ENCODE peak calls at places on chromosomes 5 and 9, in six cellular contexts. One of them, this sample, is unnamed. For H4K20me1 and H3K27me3, the result is how much of the 10 kb centered on the place peaks cover.

GRCh38 chr9:124339603-124340146 is 75.6 kb downstream of the PSMB7 start:
- DNase-seq in mammary epithelial cell: no peak
- DNase-seq in HepG2: no peak
- DNase-seq in neural progenitor cell: peak
- DNase-seq in PC-3: no peak
- DNase-seq in IMR-90: no peak
- DNase-seq in this sample: no peak

GRCh38 chr9:92535940-92536850 is at the start of gene ECM2:
- DNase-seq in mammary epithelial cell: no peak
- DNase-seq in HepG2: no peak
- DNase-seq in neural progenitor cell: no peak
- DNase-seq in PC-3: no peak
- DNase-seq in IMR-90: peak
- DNase-seq in this sample: peak

GRCh38 chr5:36944607-36945225 is 68.1 kb downstream of the NIPBL start:
- DNase-seq in mammary epithelial cell: peak
- DNase-seq in HepG2: peak
- DNase-seq in neural progenitor cell: peak
- DNase-seq in PC-3: peak
- DNase-seq in IMR-90: peak
- DNase-seq in this sample: peak

GRCh38 chr9:90169490-90169889 is 473.1 kb downstream of the DIRAS2 start:
- DNase-seq in mammary epithelial cell: no peak
- DNase-seq in HepG2: peak
- DNase-seq in neural progenitor cell: no peak
- DNase-seq in PC-3: no peak
- DNase-seq in IMR-90: no peak
- DNase-seq in this sample: no peak

GRCh38 chr5:24642022-24642421 is 2.8 kb downstream of the CDH10 start:
- DNase-seq in mammary epithelial cell: peak
- DNase-seq in HepG2: peak
- DNase-seq in neural progenitor cell: peak
- DNase-seq in PC-3: peak
- DNase-seq in IMR-90: peak
- DNase-seq in this sample: peak

GRCh38 chr5:2714026-2714425 is 37.5 kb downstream of the IRX2 start:
- DNase-seq in mammary epithelial cell: no peak
- DNase-seq in HepG2: no peak
- DNase-seq in neural progenitor cell: no peak
- DNase-seq in PC-3: no peak
- DNase-seq in IMR-90: no peak
- DNase-seq in this sample: no peak

GRCh38 chr9:120845255-120845654 is 2.5 kb upstream of the PSMD5 start:
- DNase-seq in mammary epithelial cell: no peak
- DNase-seq in HepG2: no peak
- DNase-seq in neural progenitor cell: no peak
- DNase-seq in PC-3: no peak
- DNase-seq in IMR-90: peak
- DNase-seq in this sample: peak

GRCh38 chr5:135225856-135226560 is 173.0 kb downstream of the MACROH2A1 start:
- DNase-seq in mammary epithelial cell: no peak
- DNase-seq in HepG2: no peak
- DNase-seq in neural progenitor cell: no peak
- DNase-seq in PC-3: no peak
- DNase-seq in IMR-90: no peak
- DNase-seq in this sample: no peak

GRCh38 chr5:52811067-52811749 is 23.5 kb downstream of the ITGA1 start:
- DNase-seq in mammary epithelial cell: peak
- DNase-seq in HepG2: no peak
- DNase-seq in neural progenitor cell: no peak
- DNase-seq in PC-3: peak
- DNase-seq in IMR-90: peak
- DNase-seq in this sample: peak

GRCh38 chr9:37030591-37030939 is 3.5 kb downstream of the PAX5 start:
- DNase-seq in mammary epithelial cell: no peak
- DNase-seq in HepG2: no peak
- DNase-seq in neural progenitor cell: peak
- DNase-seq in PC-3: no peak
- DNase-seq in IMR-90: no peak
- DNase-seq in this sample: no peak

GRCh38 chr5:134125195-134126015 is 10.9 kb downstream of the TCF7 start:
- DNase-seq in mammary epithelial cell: peak
- DNase-seq in HepG2: no peak
- DNase-seq in neural progenitor cell: no peak
- DNase-seq in PC-3: peak
- DNase-seq in IMR-90: peak
- DNase-seq in this sample: peak

GRCh38 chr5:17012289-17012688 is 76.2 kb upstream of the MYO10 start:
- DNase-seq in mammary epithelial cell: peak
- DNase-seq in HepG2: no peak
- DNase-seq in neural progenitor cell: no peak
- DNase-seq in PC-3: peak
- DNase-seq in IMR-90: peak
- DNase-seq in this sample: peak

GRCh38 chr5:26572486-26572885 is 465.9 kb downstream of the CDH9 start:
- DNase-seq in mammary epithelial cell: no peak
- DNase-seq in HepG2: no peak
- DNase-seq in neural progenitor cell: no peak
- DNase-seq in PC-3: peak
- DNase-seq in IMR-90: no peak
- DNase-seq in this sample: no peak

GRCh38 chr5:171842006-171842776 is 56.6 kb downstream of the SMIM23 start:
- DNase-seq in mammary epithelial cell: no peak
- DNase-seq in HepG2: no peak
- DNase-seq in neural progenitor cell: no peak
- DNase-seq in PC-3: no peak
- DNase-seq in IMR-90: no peak
- DNase-seq in this sample: no peak

GRCh38 chr5:149995385-149996085 is 4.9 kb downstream of the TIGD6 start:
- DNase-seq in mammary epithelial cell: no peak
- DNase-seq in HepG2: no peak
- DNase-seq in neural progenitor cell: no peak
- DNase-seq in PC-3: no peak
- DNase-seq in IMR-90: no peak
- DNase-seq in this sample: no peak
- H4K20me1 ChIP-seq in mammary epithelial cell: under half
- H4K20me1 ChIP-seq in HepG2: under half
- H4K20me1 ChIP-seq in neural progenitor cell: under half
- H4K20me1 ChIP-seq in PC-3: under half
- H4K20me1 ChIP-seq in IMR-90: under half
- H4K20me1 ChIP-seq in this sample: under half

DNA sequence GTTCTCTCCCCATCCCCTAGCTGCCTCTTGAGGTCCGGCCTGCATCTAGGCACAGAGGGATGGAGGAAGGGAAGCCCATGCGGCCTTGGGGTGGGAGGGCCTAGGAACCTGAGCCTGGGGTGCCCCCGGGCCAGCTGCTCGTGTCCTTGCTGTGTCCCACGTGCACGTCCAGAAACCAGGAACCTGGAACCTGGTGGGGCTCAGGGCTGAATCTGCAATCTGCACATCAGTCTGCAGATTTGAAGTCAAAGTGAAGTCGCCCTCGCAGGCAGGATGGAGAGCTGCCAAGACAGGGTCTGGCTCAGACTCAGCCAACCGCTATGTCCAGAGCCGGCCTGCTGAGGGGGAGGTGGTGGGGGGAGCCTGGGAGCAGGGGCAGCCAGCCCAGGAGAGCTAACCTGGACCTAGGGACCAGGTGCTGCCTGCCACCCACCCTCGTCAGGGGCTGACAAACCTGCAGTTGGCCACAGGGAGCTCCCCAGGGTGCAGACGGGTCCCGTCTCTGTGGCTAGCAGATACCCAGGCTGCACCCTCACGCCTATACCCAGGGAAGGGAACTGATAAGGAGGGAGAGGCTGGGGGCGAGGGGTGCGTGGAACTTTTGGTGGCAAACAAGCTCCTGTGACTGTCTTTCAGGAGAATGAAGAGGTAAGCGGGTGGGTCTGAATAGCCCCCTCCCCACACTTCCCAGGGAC is 103.5 kb upstream of the SIMC1 start:
- DNase-seq in mammary epithelial cell: no peak
- DNase-seq in HepG2: no peak
- DNase-seq in neural progenitor cell: no peak
- DNase-seq in PC-3: no peak
- DNase-seq in IMR-90: no peak
- DNase-seq in this sample: no peak
- H3K27me3 ChIP-seq in mammary epithelial cell: under half
- H3K27me3 ChIP-seq in HepG2: under half
- H3K27me3 ChIP-seq in neural progenitor cell: under half
- H3K27me3 ChIP-seq in PC-3: under half
- H3K27me3 ChIP-seq in IMR-90: under half
- H3K27me3 ChIP-seq in this sample: under half

GRCh38 chr9:35731415-35732184 is 395 bp downstream of the TLN1 start:
- DNase-seq in mammary epithelial cell: no peak
- DNase-seq in HepG2: peak
- DNase-seq in neural progenitor cell: no peak
- DNase-seq in PC-3: no peak
- DNase-seq in IMR-90: no peak
- DNase-seq in this sample: peak
- H4K20me1 ChIP-seq in mammary epithelial cell: under half
- H4K20me1 ChIP-seq in HepG2: under half
- H4K20me1 ChIP-seq in neural progenitor cell: under half
- H4K20me1 ChIP-seq in PC-3: under half
- H4K20me1 ChIP-seq in IMR-90: under half
- H4K20me1 ChIP-seq in this sample: under half

GRCh38 chr5:110852053-110852452 is 113.2 kb downstream of the SLC25A46 start:
- DNase-seq in mammary epithelial cell: no peak
- DNase-seq in HepG2: no peak
- DNase-seq in neural progenitor cell: no peak
- DNase-seq in PC-3: no peak
- DNase-seq in IMR-90: no peak
- DNase-seq in this sample: no peak
- H3K27me3 ChIP-seq in mammary epithelial cell: under half
- H3K27me3 ChIP-seq in HepG2: under half
- H3K27me3 ChIP-seq in neural progenitor cell: under half
- H3K27me3 ChIP-seq in PC-3: under half
- H3K27me3 ChIP-seq in IMR-90: under half
- H3K27me3 ChIP-seq in this sample: under half

GRCh38 chr9:79699479-79699878 is 127.7 kb downstream of the TLE4 start:
- DNase-seq in mammary epithelial cell: no peak
- DNase-seq in HepG2: no peak
- DNase-seq in neural progenitor cell: no peak
- DNase-seq in PC-3: no peak
- DNase-seq in IMR-90: no peak
- DNase-seq in this sample: no peak
- H4K20me1 ChIP-seq in mammary epithelial cell: under half
- H4K20me1 ChIP-seq in HepG2: under half
- H4K20me1 ChIP-seq in neural progenitor cell: half or more
- H4K20me1 ChIP-seq in PC-3: under half
- H4K20me1 ChIP-seq in IMR-90: under half
- H4K20me1 ChIP-seq in this sample: under half

DNA sequence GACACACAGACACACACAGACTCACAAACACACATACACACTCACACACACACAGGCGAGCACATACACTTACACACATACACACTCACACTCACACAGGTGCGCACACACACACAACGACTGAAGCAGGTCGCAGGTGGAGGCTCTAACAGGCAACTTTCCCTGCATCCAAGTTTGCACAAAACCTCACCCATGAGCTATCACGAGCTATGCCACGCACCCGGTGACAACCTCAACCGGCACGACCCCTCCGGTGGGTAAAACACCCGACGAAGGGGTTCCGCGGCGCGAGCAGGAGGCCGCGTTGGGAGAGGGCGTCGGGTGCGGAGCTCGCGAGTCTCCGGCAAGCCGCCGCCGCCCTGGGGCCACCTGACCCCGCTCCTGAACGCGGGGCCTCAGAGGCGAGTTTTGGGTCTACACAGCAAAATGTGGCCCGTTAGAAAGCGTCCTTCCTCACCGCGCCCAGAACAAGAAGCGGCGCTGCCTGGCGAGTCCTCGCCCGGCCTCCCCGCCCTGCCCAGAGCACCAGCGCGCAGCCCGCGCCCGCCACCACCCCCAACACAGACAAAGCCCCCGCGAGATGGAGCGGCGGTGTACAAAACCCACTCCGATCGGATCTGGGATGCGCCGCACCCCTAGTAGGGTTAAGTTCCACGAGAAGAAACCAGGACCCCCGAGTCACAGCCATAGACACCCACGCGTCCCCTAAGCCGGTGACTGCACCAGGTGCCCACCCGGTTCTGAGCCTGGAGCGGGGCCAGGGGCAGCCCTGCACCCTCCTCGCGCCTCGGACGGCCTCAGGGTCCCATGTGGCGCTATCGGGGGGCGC is 665 bp downstream of the SLC6A3 start:
- DNase-seq in mammary epithelial cell: no peak
- DNase-seq in HepG2: no peak
- DNase-seq in neural progenitor cell: peak
- DNase-seq in PC-3: no peak
- DNase-seq in IMR-90: no peak
- DNase-seq in this sample: no peak
- H3K27me3 ChIP-seq in mammary epithelial cell: under half
- H3K27me3 ChIP-seq in HepG2: half or more
- H3K27me3 ChIP-seq in neural progenitor cell: half or more
- H3K27me3 ChIP-seq in PC-3: under half
- H3K27me3 ChIP-seq in IMR-90: half or more
- H3K27me3 ChIP-seq in this sample: under half

DNA sequence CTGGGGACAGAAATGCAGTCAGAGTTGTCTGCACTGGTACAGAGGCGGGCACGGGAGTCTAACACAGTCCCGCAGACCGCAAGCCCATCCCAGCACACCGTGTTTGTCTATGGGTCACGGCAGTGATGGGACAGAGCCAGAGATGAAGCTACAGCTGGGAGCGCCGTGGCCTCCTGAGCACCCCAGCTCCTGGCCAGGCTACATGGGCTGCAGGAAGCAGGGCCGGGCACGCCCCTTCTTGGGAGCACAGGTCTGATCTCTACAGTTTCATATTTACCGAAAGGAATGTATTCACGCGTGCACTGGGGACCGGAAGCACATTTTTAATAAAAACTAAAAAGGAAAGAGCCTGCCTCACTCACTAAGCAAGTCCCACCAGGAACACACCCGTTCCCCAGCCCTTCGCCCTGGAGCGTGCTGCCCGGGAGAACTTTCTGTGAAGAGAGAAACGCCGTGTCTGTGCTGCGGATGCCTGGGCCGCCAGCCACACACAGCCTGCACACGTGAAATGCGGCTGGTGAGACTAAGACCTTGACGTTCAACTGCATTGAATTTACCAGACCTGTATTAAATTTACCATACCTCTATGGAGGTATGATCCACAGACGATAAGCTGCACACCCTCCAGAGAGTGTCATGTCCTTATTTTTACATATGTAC is 81.1 kb downstream of the VAV2 start:
- DNase-seq in mammary epithelial cell: peak
- DNase-seq in HepG2: no peak
- DNase-seq in neural progenitor cell: no peak
- DNase-seq in PC-3: no peak
- DNase-seq in IMR-90: no peak
- DNase-seq in this sample: no peak
- H4K20me1 ChIP-seq in mammary epithelial cell: under half
- H4K20me1 ChIP-seq in HepG2: under half
- H4K20me1 ChIP-seq in neural progenitor cell: under half
- H4K20me1 ChIP-seq in PC-3: under half
- H4K20me1 ChIP-seq in IMR-90: half or more
- H4K20me1 ChIP-seq in this sample: under half

GRCh38 chr9:126641118-126641851 is 27.6 kb downstream of the LMX1B start:
- DNase-seq in mammary epithelial cell: no peak
- DNase-seq in HepG2: no peak
- DNase-seq in neural progenitor cell: no peak
- DNase-seq in PC-3: no peak
- DNase-seq in IMR-90: no peak
- DNase-seq in this sample: no peak
- H3K27me3 ChIP-seq in mammary epithelial cell: under half
- H3K27me3 ChIP-seq in HepG2: half or more
- H3K27me3 ChIP-seq in neural progenitor cell: half or more
- H3K27me3 ChIP-seq in PC-3: under half
- H3K27me3 ChIP-seq in IMR-90: half or more
- H3K27me3 ChIP-seq in this sample: half or more

This sample was measured in fibroblast of lung.